ENCODE peak calls at places on chromosomes 6 and 20, in five cellular contexts. W is aorta; U is activated naive CD8-positive, alpha-beta T cell treated with anti-CD3 and anti-CD28 coated beads, Interleukin-2, amount 50 U/mL, for 16 hours; P is neural crest cell; B is RPMI8226. F is an unnamed sample.
A peak's percentile ranks its signal among the peaks of the same experiment; 100 is the strongest.

GRCh38 chr6:39884696-39885095 is 49.6 kb downstream of the MOCS1 start:
- DNase-seq in W (no peak), U (no peak), P (no peak), B (no peak), F (no peak)

GRCh38 chr6:44025226-44025625 is 102.0 kb downstream of the MRPL14 start:
- DNase-seq in W (no peak), U (no peak), P (no peak), B (no peak), F (no peak)

GRCh38 chr6:19399406-19399805 is 437.8 kb upstream of the ID4 start:
- DNase-seq in W (no peak), U (no peak), P (no peak), B (peak; percentile 16), F (no peak)

GRCh38 chr20:5945963-5946362 is 4.4 kb downstream of the TRMT6 start:
- DNase-seq in W (no peak), U (no peak), P (no peak), B (no peak), F (no peak)

GRCh38 chr6:41546475-41546865 is 289 bp downstream of the FOXP4 start:
- DNase-seq in W (no peak), U (no peak), P (no peak), B (peak; percentile 66), F (peak; percentile 60)

GRCh38 chr6:109979033-109979921 is 1.2 kb downstream of the GPR6 start:
- DNase-seq in W (peak; percentile 75), U (no peak), P (no peak), B (no peak), F (no peak)

GRCh38 chr6:163836916-163837660 is 422.6 kb downstream of the QKI start:
- DNase-seq in W (no peak), U (no peak), P (no peak), B (no peak), F (no peak)

GRCh38 chr6:40743226-40743625 is 156.1 kb upstream of the LRFN2 start:
- DNase-seq in W (no peak), U (no peak), P (no peak), B (no peak), F (no peak)

GRCh38 chr6:148548749-148549140 is 198.1 kb upstream of the UST start:
- DNase-seq in W (no peak), U (no peak), P (no peak), B (no peak), F (no peak)

GRCh38 chr6:132194529-132194928 is 206.7 kb downstream of the MOXD1 start:
- DNase-seq in W (no peak), U (no peak), P (no peak), B (peak; percentile 4), F (no peak)

GRCh38 chr6:139198529-139199303 is 63.8 kb downstream of the HECA start:
- DNase-seq in W (no peak), U (no peak), P (no peak), B (no peak), F (no peak)

GRCh38 chr6:163897030-163897429 is 482.5 kb downstream of the QKI start:
- DNase-seq in W (no peak), U (no peak), P (no peak), B (no peak), F (no peak)

GRCh38 chr6:75171581-75172360 is 34.1 kb downstream of the COL12A1 start:
- DNase-seq in W (no peak), U (no peak), P (no peak), B (no peak), F (no peak)

GRCh38 chr6:54681987-54682386 is 164.6 kb upstream of the FAM83B start:
- DNase-seq in W (no peak), U (no peak), P (no peak), B (no peak), F (no peak)

F was measured in germinal center.